ENCODE peak calls at places on chromosome 13, in nine cellular contexts. One of them, this sample, is unnamed.

GRCh38 chr13:48769107-48769704 is 115.5 kb downstream of the CYSLTR2 start:
- DNase-seq in AG09319: peak; percentile 75
- DNase-seq in stomach: peak; percentile 90
- DNase-seq in naive thymus-derived CD4-positive, alpha-beta T cell: peak; percentile 82
- DNase-seq in fibroblast of mammary gland: peak; percentile 92
- DNase-seq in stimulated activated CD4-positive, alpha-beta T cell treated with anti-CD3 and anti-CD28 coated beads, Interleukin-2, amount 100 ng/mL, for 48 hours: peak; percentile 89
- DNase-seq in stimulated activated CD8-positive, alpha-beta memory T cell treated with anti-CD3 and anti-CD28 coated beads, Interleukin-15, amount 100 ng/mL, for 1 hour: peak; percentile 75
- DNase-seq in DMS153: peak; percentile 69
- DNase-seq in T-helper 1 cell: peak; percentile 82
- DNase-seq in this sample: peak; percentile 75

GRCh38 chr13:51525567-51526165 is 58.6 kb upstream of the WDFY2 start:
- DNase-seq in naive thymus-derived CD4-positive, alpha-beta T cell: no peak
- DNase-seq in AG09319: no peak
- DNase-seq in T-helper 1 cell: no peak
- DNase-seq in DMS153: no peak
- DNase-seq in stimulated activated CD8-positive, alpha-beta memory T cell treated with anti-CD3 and anti-CD28 coated beads, Interleukin-15, amount 100 ng/mL, for 1 hour: no peak
- DNase-seq in stimulated activated CD4-positive, alpha-beta T cell treated with anti-CD3 and anti-CD28 coated beads, Interleukin-2, amount 100 ng/mL, for 48 hours: no peak
- DNase-seq in stomach: no peak
- DNase-seq in fibroblast of mammary gland: peak; percentile 69
- DNase-seq in this sample: no peak

GRCh38 chr13:99681695-99682094 is 180.4 kb downstream of the TM9SF2 start:
- DNase-seq in DMS153: no peak
- DNase-seq in naive thymus-derived CD4-positive, alpha-beta T cell: no peak
- DNase-seq in stomach: no peak
- DNase-seq in T-helper 1 cell: no peak
- DNase-seq in stimulated activated CD4-positive, alpha-beta T cell treated with anti-CD3 and anti-CD28 coated beads, Interleukin-2, amount 100 ng/mL, for 48 hours: no peak
- DNase-seq in stimulated activated CD8-positive, alpha-beta memory T cell treated with anti-CD3 and anti-CD28 coated beads, Interleukin-15, amount 100 ng/mL, for 1 hour: no peak
- DNase-seq in AG09319: no peak
- DNase-seq in fibroblast of mammary gland: no peak
- DNase-seq in this sample: no peak

GRCh38 chr13:46751811-46752635 is 44.9 kb downstream of the ESD start:
- DNase-seq in stomach: no peak
- DNase-seq in AG09319: no peak
- DNase-seq in stimulated activated CD4-positive, alpha-beta T cell treated with anti-CD3 and anti-CD28 coated beads, Interleukin-2, amount 100 ng/mL, for 48 hours: peak; percentile 24
- DNase-seq in stimulated activated CD8-positive, alpha-beta memory T cell treated with anti-CD3 and anti-CD28 coated beads, Interleukin-15, amount 100 ng/mL, for 1 hour: peak; percentile 21
- DNase-seq in fibroblast of mammary gland: peak; percentile 13
- DNase-seq in T-helper 1 cell: peak; percentile 88
- DNase-seq in naive thymus-derived CD4-positive, alpha-beta T cell: peak; percentile 21
- DNase-seq in DMS153: no peak
- DNase-seq in this sample: peak; percentile 35

GRCh38 chr13:96994030-96994848 is at the start of gene OXGR1:
- DNase-seq in stimulated activated CD4-positive, alpha-beta T cell treated with anti-CD3 and anti-CD28 coated beads, Interleukin-2, amount 100 ng/mL, for 48 hours: no peak
- DNase-seq in stimulated activated CD8-positive, alpha-beta memory T cell treated with anti-CD3 and anti-CD28 coated beads, Interleukin-15, amount 100 ng/mL, for 1 hour: no peak
- DNase-seq in naive thymus-derived CD4-positive, alpha-beta T cell: no peak
- DNase-seq in AG09319: no peak
- DNase-seq in T-helper 1 cell: no peak
- DNase-seq in DMS153: peak; percentile 25
- DNase-seq in fibroblast of mammary gland: no peak
- DNase-seq in stomach: no peak
- DNase-seq in this sample: no peak

GRCh38 chr13:41352935-41353801 is 42.1 kb downstream of the NAA16 start:
- DNase-seq in stimulated activated CD4-positive, alpha-beta T cell treated with anti-CD3 and anti-CD28 coated beads, Interleukin-2, amount 100 ng/mL, for 48 hours: peak; percentile 37
- DNase-seq in stimulated activated CD8-positive, alpha-beta memory T cell treated with anti-CD3 and anti-CD28 coated beads, Interleukin-15, amount 100 ng/mL, for 1 hour: peak; percentile 31
- DNase-seq in DMS153: peak; percentile 6
- DNase-seq in T-helper 1 cell: peak; percentile 65
- DNase-seq in naive thymus-derived CD4-positive, alpha-beta T cell: peak; percentile 66
- DNase-seq in fibroblast of mammary gland: peak; percentile 67
- DNase-seq in stomach: no peak
- DNase-seq in AG09319: peak; percentile 5
- DNase-seq in this sample: peak; percentile 74

GRCh38 chr13:110869805-110870706 is 44.8 kb downstream of the ANKRD10 start:
- DNase-seq in stimulated activated CD8-positive, alpha-beta memory T cell treated with anti-CD3 and anti-CD28 coated beads, Interleukin-15, amount 100 ng/mL, for 1 hour: no peak
- DNase-seq in stimulated activated CD4-positive, alpha-beta T cell treated with anti-CD3 and anti-CD28 coated beads, Interleukin-2, amount 100 ng/mL, for 48 hours: no peak
- DNase-seq in T-helper 1 cell: no peak
- DNase-seq in DMS153: peak; percentile 71
- DNase-seq in AG09319: peak; percentile 99
- DNase-seq in stomach: peak; percentile 79
- DNase-seq in naive thymus-derived CD4-positive, alpha-beta T cell: no peak
- DNase-seq in fibroblast of mammary gland: peak; percentile 100
- DNase-seq in this sample: no peak

GRCh38 chr13:102847272-102848234 is 1.7 kb downstream of the ERCC5 start:
- DNase-seq in DMS153: no peak
- DNase-seq in stomach: no peak
- DNase-seq in fibroblast of mammary gland: peak; percentile 74
- DNase-seq in stimulated activated CD4-positive, alpha-beta T cell treated with anti-CD3 and anti-CD28 coated beads, Interleukin-2, amount 100 ng/mL, for 48 hours: no peak
- DNase-seq in naive thymus-derived CD4-positive, alpha-beta T cell: peak; percentile 49
- DNase-seq in AG09319: no peak
- DNase-seq in stimulated activated CD8-positive, alpha-beta memory T cell treated with anti-CD3 and anti-CD28 coated beads, Interleukin-15, amount 100 ng/mL, for 1 hour: no peak
- DNase-seq in T-helper 1 cell: peak; percentile 41
- DNase-seq in this sample: no peak

GRCh38 chr13:79534596-79534995 is 53.6 kb downstream of the NDFIP2 start:
- DNase-seq in DMS153: no peak
- DNase-seq in AG09319: no peak
- DNase-seq in stimulated activated CD4-positive, alpha-beta T cell treated with anti-CD3 and anti-CD28 coated beads, Interleukin-2, amount 100 ng/mL, for 48 hours: no peak
- DNase-seq in fibroblast of mammary gland: peak; percentile 28
- DNase-seq in T-helper 1 cell: no peak
- DNase-seq in naive thymus-derived CD4-positive, alpha-beta T cell: no peak
- DNase-seq in stomach: no peak
- DNase-seq in stimulated activated CD8-positive, alpha-beta memory T cell treated with anti-CD3 and anti-CD28 coated beads, Interleukin-15, amount 100 ng/mL, for 1 hour: no peak
- DNase-seq in this sample: no peak